ENCODE peak calls at places on chromosomes 1 and 21, in seven cellular contexts. Y is cardiac fibroblast, I is HL-60, W is MCF 10A, B is body of pancreas, J is osteocyte, N is heart right ventricle. V is an unnamed sample.

GRCh38 chr21:28882345-28882744 is 110.3 kb downstream of the LTN1 start:
- DNase-seq in W (no peak), N (no peak), Y (no peak), I (no peak), B (no peak), J (no peak), V (no peak)

GRCh38 chr1:18452550-18452949 is 28.2 kb upstream of the KLHDC7A start:
- DNase-seq in N (no peak), W (peak), B (no peak), I (no peak), Y (peak), J (no peak), V (no peak)

GRCh38 chr1:53616927-53617326 is 122.0 kb downstream of the GLIS1 start:
- DNase-seq in Y (peak), N (no peak), J (peak), B (no peak), I (no peak), W (no peak), V (peak)

GRCh38 chr21:42195378-42196031 is 23.4 kb upstream of the ABCG1 start:
- DNase-seq in Y (peak), J (peak), N (no peak), B (no peak), W (peak), I (peak), V (no peak)

GRCh38 chr1:42935971-42936308 is 22.7 kb downstream of the SLC2A1 start:
- DNase-seq in W (no peak), B (no peak), N (no peak), I (no peak), J (no peak), Y (no peak), V (no peak)

GRCh38 chr21:42198949-42199348 is 20.0 kb upstream of the ABCG1 start:
- DNase-seq in B (no peak), Y (no peak), W (no peak), I (no peak), N (no peak), J (no peak), V (no peak)

GRCh38 chr1:241292973-241293372 is 64.0 kb downstream of the RGS7 start:
- DNase-seq in B (no peak), Y (peak), W (no peak), J (no peak), N (no peak), I (no peak), V (no peak)

GRCh38 chr1:211330282-211330936 is 3.8 kb downstream of the TRAF5 start:
- DNase-seq in W (no peak), Y (no peak), N (no peak), B (no peak), J (peak), I (no peak), V (no peak)

GRCh38 chr1:212718499-212718898 is 18.9 kb upstream of the BATF3 start:
- DNase-seq in N (no peak), I (no peak), W (peak), Y (peak), J (no peak), B (no peak), V (no peak)

GRCh38 chr1:93749894-93750301 is 68.3 kb upstream of the BCAR3 start:
- DNase-seq in J (no peak), W (no peak), N (no peak), I (no peak), Y (peak), B (peak), V (no peak)

GRCh38 chr1:50368179-50369007 is 54.9 kb downstream of the DMRTA2 start:
- DNase-seq in J (no peak), Y (peak), I (no peak), B (peak), W (peak), N (peak), V (no peak)

GRCh38 chr1:53906121-53906520 is 12.1 kb downstream of the DIO1 start:
- DNase-seq in W (no peak), B (no peak), J (no peak), Y (no peak), I (no peak), N (no peak), V (no peak)

DNA sequence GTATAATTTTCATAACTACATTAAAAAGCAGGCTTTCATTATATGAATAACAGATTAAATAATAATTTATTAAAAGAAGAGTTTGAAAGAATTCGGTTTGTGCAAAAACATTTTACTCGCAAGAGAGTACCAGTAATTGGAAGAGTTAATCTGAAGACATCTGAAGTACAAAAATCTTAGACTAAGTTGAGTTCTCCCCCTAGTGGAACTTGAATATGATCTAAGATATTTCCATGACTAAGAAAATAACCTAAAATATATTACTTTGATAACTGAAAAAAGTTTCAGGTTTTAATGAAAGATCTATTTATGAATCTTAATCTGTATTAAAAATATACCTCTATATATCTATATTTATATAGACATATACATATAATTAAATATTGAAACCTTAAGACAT is 112.5 kb upstream of the GFI1 start:
- DNase-seq in Y (peak), N (no peak), I (no peak), W (peak), B (no peak), J (no peak), V (no peak)
- TF ChIP-seq CTCF in Y (peak), N (peak), I (no peak), W (peak), B (peak), J (peak), V (peak)

DNA sequence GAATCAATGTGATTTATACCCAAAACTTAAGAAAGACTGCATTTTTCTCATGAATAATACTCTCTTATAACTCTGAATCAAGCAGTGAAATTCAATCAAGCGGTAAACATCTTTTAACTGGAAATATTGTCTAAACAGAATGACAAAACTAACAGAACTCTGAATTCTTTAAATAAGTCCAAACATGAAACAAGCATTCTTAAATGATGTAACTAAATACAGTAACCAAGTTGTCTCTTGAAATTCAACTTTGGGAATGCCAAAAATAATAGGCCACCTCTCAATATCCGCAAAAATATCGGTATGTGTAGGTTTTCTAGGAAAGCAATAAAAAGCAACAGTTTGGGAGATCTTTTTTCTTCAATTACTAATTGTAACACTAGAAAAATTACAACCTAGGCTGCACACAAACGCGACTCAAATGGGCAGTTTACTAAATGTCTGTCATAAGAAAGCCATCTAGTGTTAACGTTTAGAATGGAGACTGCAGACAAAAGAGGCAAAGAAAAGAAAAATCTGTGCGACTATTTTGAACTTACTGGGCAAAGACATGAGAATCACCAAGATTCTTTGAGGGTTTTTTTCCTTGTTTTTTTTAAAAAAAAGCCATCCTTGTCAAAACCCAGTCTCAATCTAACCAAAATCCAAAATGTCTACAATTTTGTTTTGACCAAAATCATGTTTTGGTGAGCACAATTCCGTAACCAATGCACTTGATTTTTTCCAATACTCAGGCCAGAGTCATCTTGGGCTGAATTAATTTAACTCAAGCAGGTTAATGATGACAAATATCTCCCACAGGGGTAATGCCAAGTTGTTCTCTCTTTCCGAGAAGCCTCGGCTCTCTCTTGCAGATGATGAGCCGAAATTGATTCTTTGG is 1.4 kb downstream of the SIPA1L2 start:
- DNase-seq in N (no peak), W (peak), Y (peak), I (no peak), B (no peak), J (no peak), V (no peak)
- TF ChIP-seq CTCF in N (peak), W (peak), Y (peak), I (peak), B (peak), J (peak), V (peak)

GRCh38 chr1:227793079-227793947 is 22.2 kb upstream of the PRSS38 start:
- DNase-seq in B (no peak), I (no peak), N (no peak), J (peak), Y (no peak), W (no peak), V (no peak)

GRCh38 chr1:227791425-227792090 is 23.9 kb upstream of the PRSS38 start:
- DNase-seq in N (no peak), B (no peak), W (no peak), Y (no peak), J (no peak), I (no peak), V (no peak)

GRCh38 chr1:227790868-227791267 is 24.6 kb upstream of the PRSS38 start:
- DNase-seq in W (no peak), Y (no peak), J (peak), I (no peak), B (no peak), N (no peak), V (no peak)

GRCh38 chr1:227793948-227794812 is 21.3 kb upstream of the PRSS38 start:
- DNase-seq in W (peak), J (peak), I (no peak), Y (peak), N (peak), B (peak), V (peak)

DNA sequence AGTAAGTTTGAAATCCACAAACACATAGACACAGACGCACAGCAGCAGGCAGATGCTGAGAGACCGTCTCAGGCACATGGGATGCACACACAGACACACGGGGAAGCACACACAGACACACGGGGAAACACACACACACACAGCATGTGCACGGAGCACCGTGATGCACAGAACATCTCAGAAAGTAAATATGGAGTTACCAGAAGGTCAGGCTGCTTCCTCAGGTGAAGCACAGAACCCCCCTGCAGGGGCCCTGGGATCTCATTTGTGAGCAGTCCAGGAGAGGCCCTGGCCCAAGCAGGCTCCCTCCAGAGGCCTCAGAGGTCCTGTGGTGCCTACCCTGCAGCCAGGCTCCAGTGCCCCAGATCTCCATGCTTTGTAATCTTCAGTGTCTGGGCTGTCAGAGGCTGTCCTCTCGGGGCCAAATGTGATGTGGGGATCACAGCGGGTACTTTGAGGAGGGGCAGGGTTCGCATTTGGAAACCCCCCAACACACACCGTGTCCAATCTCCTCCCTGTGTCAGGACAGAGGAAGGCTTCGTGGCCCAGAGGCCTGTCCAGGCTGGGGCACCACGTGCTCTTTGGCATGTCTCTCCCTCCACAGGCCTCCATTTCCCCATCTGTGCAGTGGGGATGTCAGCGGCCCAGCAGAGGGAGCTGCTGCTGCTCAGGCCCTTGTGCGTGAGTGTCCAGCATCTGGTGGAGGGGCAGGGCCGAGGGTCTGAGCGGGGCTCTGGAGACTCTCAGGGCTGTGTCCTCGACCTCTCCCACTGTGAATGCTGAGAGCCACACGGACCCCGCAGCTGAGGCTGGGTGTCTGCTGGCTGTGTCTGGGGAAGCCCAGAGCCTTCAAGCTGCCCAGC is 23.0 kb upstream of the PRSS38 start:
- DNase-seq in W (no peak), Y (no peak), B (no peak), N (no peak), J (peak), I (no peak), V (no peak)
- TF ChIP-seq CTCF in W (peak), Y (no peak), B (no peak), N (no peak), J (peak), I (no peak), V (peak)

GRCh38 chr1:165456114-165456513 is 11.2 kb upstream of the RXRG start:
- DNase-seq in B (no peak), I (no peak), J (no peak), W (no peak), N (no peak), Y (no peak), V (no peak)

GRCh38 chr1:165451696-165452095 is 6.8 kb upstream of the RXRG start:
- DNase-seq in I (no peak), Y (no peak), J (no peak), W (no peak), B (no peak), N (no peak), V (no peak)

GRCh38 chr1:165452336-165453130 is 7.6 kb upstream of the RXRG start:
- DNase-seq in Y (no peak), I (no peak), B (no peak), N (peak), W (no peak), J (no peak), V (no peak)

GRCh38 chr1:165455111-165455510 is 10.2 kb upstream of the RXRG start:
- DNase-seq in W (no peak), Y (no peak), N (no peak), I (no peak), B (no peak), J (no peak), V (no peak)

GRCh38 chr1:165454211-165454610 is 9.3 kb upstream of the RXRG start:
- DNase-seq in I (no peak), B (no peak), Y (no peak), W (no peak), J (no peak), N (no peak), V (no peak)
- TF ChIP-seq CTCF in I (no peak), B (no peak), Y (no peak), W (no peak), J (no peak), N (no peak), V (no peak)

GRCh38 chr1:22733643-22734042 is 23.0 kb downstream of the EPHB2 start:
- DNase-seq in N (no peak), Y (no peak), I (no peak), W (no peak), B (no peak), J (no peak), V (no peak)
- TF ChIP-seq CTCF in N (no peak), Y (no peak), I (no peak), W (no peak), B (no peak), J (no peak), V (no peak)

DNA sequence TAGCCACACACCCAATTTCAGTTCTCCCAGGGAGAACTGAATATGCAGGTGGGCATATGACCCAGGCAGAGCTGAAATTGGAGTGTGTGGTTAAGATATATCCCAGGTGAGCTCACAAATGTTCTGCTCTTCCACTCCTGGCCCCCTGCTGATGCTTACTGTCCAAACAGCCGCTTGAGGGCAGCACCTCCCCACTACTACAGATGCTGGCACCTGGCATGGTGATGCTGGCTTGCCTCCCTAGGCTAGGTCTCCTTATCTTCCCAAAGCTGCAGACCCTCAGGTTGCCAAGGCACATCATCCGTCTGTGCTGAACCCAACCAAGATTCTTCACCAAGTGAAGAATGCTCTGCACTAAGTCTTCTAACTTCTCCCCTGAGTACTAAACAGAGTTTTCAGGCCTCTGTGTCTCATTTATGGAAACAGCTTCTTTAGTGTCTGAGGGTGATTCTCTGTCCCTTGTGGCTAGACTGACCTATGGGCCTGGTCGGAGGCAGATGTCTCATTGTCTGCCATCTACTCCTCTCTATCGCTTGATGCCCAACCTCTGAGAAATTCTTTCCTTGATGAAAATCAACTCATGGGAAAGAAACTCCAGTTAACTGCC is 27.2 kb downstream of the XCL1 start:
- DNase-seq in Y (peak), W (peak), B (peak), I (peak), N (peak), J (peak), V (no peak)
- TF ChIP-seq CTCF in Y (peak), W (peak), B (peak), I (peak), N (peak), J (peak), V (peak)

GRCh38 chr1:9249534-9250335 is 15.2 kb downstream of the H6PD start:
- DNase-seq in B (peak), I (peak), W (peak), J (no peak), N (peak), Y (peak), V (no peak)

GRCh38 chr1:9250586-9251381 is 16.2 kb downstream of the H6PD start:
- DNase-seq in J (no peak), Y (no peak), B (peak), N (no peak), W (no peak), I (no peak), V (no peak)

GRCh38 chr1:9249263-9249533 is 14.6 kb downstream of the H6PD start:
- DNase-seq in Y (no peak), I (no peak), N (no peak), J (no peak), W (no peak), B (peak), V (no peak)

GRCh38 chr1:9251501-9251900 is 16.9 kb downstream of the H6PD start:
- DNase-seq in J (no peak), W (no peak), I (no peak), N (no peak), B (peak), Y (no peak), V (no peak)

DNA sequence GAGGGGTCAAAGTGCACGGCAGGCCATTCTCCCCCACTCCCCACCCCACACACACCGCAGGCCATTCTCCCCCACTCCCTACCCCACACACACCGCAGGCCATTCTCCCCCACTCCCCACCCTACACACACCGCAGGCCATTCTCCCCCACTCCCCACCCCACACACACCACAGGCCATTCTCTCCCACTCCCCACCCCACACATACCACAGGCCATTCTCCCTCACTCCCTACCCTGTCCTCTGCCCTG is 15.7 kb downstream of the H6PD start:
- DNase-seq in I (no peak), B (no peak), J (no peak), Y (no peak), N (no peak), W (no peak), V (no peak)
- TF ChIP-seq CTCF in I (no peak), B (no peak), J (no peak), Y (no peak), N (no peak), W (no peak), V (no peak)